ENCODE peak calls at places on chromosomes 2 and 18, in five cellular contexts. One of them, this sample, is unnamed.

GRCh38 chr2:128922154-128922553 is 603.5 kb upstream of the HS6ST1 start:
- DNase-seq in prostate gland: no peak
- DNase-seq in mammary epithelial cell: no peak
- DNase-seq in nephron progenitor cell: no peak
- DNase-seq in kidney epithelial cell: no peak
- DNase-seq in this sample: no peak

GRCh38 chr2:6917761-6918421 is 679 bp downstream of the RNF144A start:
- DNase-seq in prostate gland: no peak
- DNase-seq in mammary epithelial cell: no peak
- DNase-seq in nephron progenitor cell: peak
- DNase-seq in kidney epithelial cell: no peak
- DNase-seq in this sample: no peak

GRCh38 chr2:32864337-32864736 is 82.4 kb upstream of the LTBP1 start:
- DNase-seq in prostate gland: no peak
- DNase-seq in mammary epithelial cell: no peak
- DNase-seq in nephron progenitor cell: no peak
- DNase-seq in kidney epithelial cell: no peak
- DNase-seq in this sample: no peak

GRCh38 chr18:3688682-3689081 is 238.7 kb downstream of the TGIF1 start:
- DNase-seq in prostate gland: no peak
- DNase-seq in mammary epithelial cell: peak
- DNase-seq in nephron progenitor cell: no peak
- DNase-seq in kidney epithelial cell: peak
- DNase-seq in this sample: no peak

GRCh38 chr2:205435970-205436369 is 246.3 kb upstream of the NRP2 start:
- DNase-seq in prostate gland: no peak
- DNase-seq in mammary epithelial cell: peak
- DNase-seq in nephron progenitor cell: no peak
- DNase-seq in kidney epithelial cell: no peak
- DNase-seq in this sample: no peak

GRCh38 chr2:106159867-106160785 is 34.0 kb downstream of the UXS1 start:
- DNase-seq in prostate gland: no peak
- DNase-seq in mammary epithelial cell: no peak
- DNase-seq in nephron progenitor cell: no peak
- DNase-seq in kidney epithelial cell: no peak
- DNase-seq in this sample: no peak

GRCh38 chr18:7272268-7273049 is 41.6 kb downstream of the LRRC30 start:
- DNase-seq in prostate gland: peak
- DNase-seq in mammary epithelial cell: peak
- DNase-seq in nephron progenitor cell: peak
- DNase-seq in kidney epithelial cell: peak
- DNase-seq in this sample: no peak

GRCh38 chr2:77831878-77832277 is 309.7 kb upstream of the LRRTM4 start:
- DNase-seq in prostate gland: no peak
- DNase-seq in mammary epithelial cell: no peak
- DNase-seq in nephron progenitor cell: no peak
- DNase-seq in kidney epithelial cell: no peak
- DNase-seq in this sample: no peak

GRCh38 chr18:54232485-54233227 is 8.2 kb upstream of the MBD2 start:
- DNase-seq in prostate gland: no peak
- DNase-seq in mammary epithelial cell: no peak
- DNase-seq in nephron progenitor cell: no peak
- DNase-seq in kidney epithelial cell: no peak
- DNase-seq in this sample: no peak

GRCh38 chr2:131031875-131032274 is 61.4 kb downstream of the FAM168B start:
- DNase-seq in prostate gland: no peak
- DNase-seq in mammary epithelial cell: no peak
- DNase-seq in nephron progenitor cell: no peak
- DNase-seq in kidney epithelial cell: no peak
- DNase-seq in this sample: no peak

GRCh38 chr2:233674995-233675394 is 3.3 kb downstream of the UGT1A9 start:
- DNase-seq in prostate gland: no peak
- DNase-seq in mammary epithelial cell: no peak
- DNase-seq in nephron progenitor cell: no peak
- DNase-seq in kidney epithelial cell: no peak
- DNase-seq in this sample: no peak

GRCh38 chr2:225052703-225053102 is 10.4 kb upstream of the DOCK10 start:
- DNase-seq in prostate gland: no peak
- DNase-seq in mammary epithelial cell: no peak
- DNase-seq in nephron progenitor cell: no peak
- DNase-seq in kidney epithelial cell: no peak
- DNase-seq in this sample: no peak

GRCh38 chr2:23385351-23385747 is 370 bp downstream of the KLHL29 start:
- DNase-seq in prostate gland: no peak
- DNase-seq in mammary epithelial cell: peak
- DNase-seq in nephron progenitor cell: no peak
- DNase-seq in kidney epithelial cell: no peak
- DNase-seq in this sample: no peak

GRCh38 chr2:218781691-218782528 is at the start of gene CYP27A1:
- DNase-seq in prostate gland: peak
- DNase-seq in mammary epithelial cell: no peak
- DNase-seq in nephron progenitor cell: peak
- DNase-seq in kidney epithelial cell: no peak
- DNase-seq in this sample: peak

GRCh38 chr2:22037274-22037673 is 913.5 kb downstream of the TDRD15 start:
- DNase-seq in prostate gland: no peak
- DNase-seq in mammary epithelial cell: no peak
- DNase-seq in nephron progenitor cell: no peak
- DNase-seq in kidney epithelial cell: no peak
- DNase-seq in this sample: no peak

GRCh38 chr18:76456018-76456750 is 38.9 kb downstream of the ZNF516 start:
- DNase-seq in prostate gland: no peak
- DNase-seq in mammary epithelial cell: no peak
- DNase-seq in nephron progenitor cell: no peak
- DNase-seq in kidney epithelial cell: no peak
- DNase-seq in this sample: peak

GRCh38 chr2:201127570-201127969 is 11.6 kb downstream of the CFLAR start:
- DNase-seq in prostate gland: no peak
- DNase-seq in mammary epithelial cell: peak
- DNase-seq in nephron progenitor cell: no peak
- DNase-seq in kidney epithelial cell: no peak
- DNase-seq in this sample: no peak

GRCh38 chr2:240789501-240790369 is 30.3 kb downstream of the KIF1A start:
- DNase-seq in prostate gland: no peak
- DNase-seq in mammary epithelial cell: no peak
- DNase-seq in nephron progenitor cell: peak
- DNase-seq in kidney epithelial cell: no peak
- DNase-seq in this sample: no peak

GRCh38 chr2:69561041-69561550 is 82.4 kb downstream of the AAK1 start:
- DNase-seq in prostate gland: no peak
- DNase-seq in mammary epithelial cell: no peak
- DNase-seq in nephron progenitor cell: no peak
- DNase-seq in kidney epithelial cell: no peak
- DNase-seq in this sample: no peak

GRCh38 chr2:10584843-10585475 is 104.8 kb downstream of the NOL10 start:
- DNase-seq in prostate gland: no peak
- DNase-seq in mammary epithelial cell: peak
- DNase-seq in nephron progenitor cell: no peak
- DNase-seq in kidney epithelial cell: peak
- DNase-seq in this sample: no peak

GRCh38 chr2:37634914-37635358 is 36.5 kb downstream of the CDC42EP3 start:
- DNase-seq in prostate gland: no peak
- DNase-seq in mammary epithelial cell: no peak
- DNase-seq in nephron progenitor cell: no peak
- DNase-seq in kidney epithelial cell: no peak
- DNase-seq in this sample: no peak

GRCh38 chr2:201200345-201200744 is 17.4 kb downstream of the CASP10 start:
- DNase-seq in prostate gland: no peak
- DNase-seq in mammary epithelial cell: no peak
- DNase-seq in nephron progenitor cell: no peak
- DNase-seq in kidney epithelial cell: no peak
- DNase-seq in this sample: no peak

GRCh38 chr2:7017621-7018260 is 100.5 kb downstream of the RNF144A start:
- DNase-seq in prostate gland: no peak
- DNase-seq in mammary epithelial cell: no peak
- DNase-seq in nephron progenitor cell: no peak
- DNase-seq in kidney epithelial cell: no peak
- DNase-seq in this sample: no peak

GRCh38 chr2:172823451-172823850 is 87.8 kb downstream of the RAPGEF4 start:
- DNase-seq in prostate gland: no peak
- DNase-seq in mammary epithelial cell: no peak
- DNase-seq in nephron progenitor cell: no peak
- DNase-seq in kidney epithelial cell: no peak
- DNase-seq in this sample: no peak

GRCh38 chr2:106104332-106105062 is 89.6 kb downstream of the UXS1 start:
- DNase-seq in prostate gland: peak
- DNase-seq in mammary epithelial cell: peak
- DNase-seq in nephron progenitor cell: peak
- DNase-seq in kidney epithelial cell: no peak
- DNase-seq in this sample: no peak

GRCh38 chr2:21413082-21413481 is 289.3 kb downstream of the TDRD15 start:
- DNase-seq in prostate gland: no peak
- DNase-seq in mammary epithelial cell: no peak
- DNase-seq in nephron progenitor cell: no peak
- DNase-seq in kidney epithelial cell: no peak
- DNase-seq in this sample: no peak

GRCh38 chr18:8890957-8891464 is 185.7 kb downstream of the MTCL1 start:
- DNase-seq in prostate gland: no peak
- DNase-seq in mammary epithelial cell: peak
- DNase-seq in nephron progenitor cell: peak
- DNase-seq in kidney epithelial cell: peak
- DNase-seq in this sample: no peak

GRCh38 chr2:43806719-43807031 is 32.0 kb downstream of the ABCG5 start:
- DNase-seq in prostate gland: no peak
- DNase-seq in mammary epithelial cell: no peak
- DNase-seq in nephron progenitor cell: no peak
- DNase-seq in kidney epithelial cell: no peak
- DNase-seq in this sample: no peak

GRCh38 chr2:43800894-43801293 is 27.1 kb downstream of the DYNC2LI1 start:
- DNase-seq in prostate gland: no peak
- DNase-seq in mammary epithelial cell: no peak
- DNase-seq in nephron progenitor cell: no peak
- DNase-seq in kidney epithelial cell: no peak
- DNase-seq in this sample: no peak

GRCh38 chr2:43803113-43803512 is 29.3 kb downstream of the DYNC2LI1 start:
- DNase-seq in prostate gland: no peak
- DNase-seq in mammary epithelial cell: peak
- DNase-seq in nephron progenitor cell: no peak
- DNase-seq in kidney epithelial cell: no peak
- DNase-seq in this sample: no peak

GRCh38 chr2:43798300-43798699 is 24.5 kb downstream of the DYNC2LI1 start:
- DNase-seq in prostate gland: no peak
- DNase-seq in mammary epithelial cell: no peak
- DNase-seq in nephron progenitor cell: no peak
- DNase-seq in kidney epithelial cell: no peak
- DNase-seq in this sample: no peak

GRCh38 chr2:43802135-43802534 is 28.3 kb downstream of the DYNC2LI1 start:
- DNase-seq in prostate gland: no peak
- DNase-seq in mammary epithelial cell: no peak
- DNase-seq in nephron progenitor cell: no peak
- DNase-seq in kidney epithelial cell: no peak
- DNase-seq in this sample: no peak
- TF ChIP-seq CTCF in prostate gland: no peak
- TF ChIP-seq CTCF in mammary epithelial cell: no peak
- TF ChIP-seq CTCF in nephron progenitor cell: no peak
- TF ChIP-seq CTCF in kidney epithelial cell: no peak
- TF ChIP-seq CTCF in this sample: no peak

GRCh38 chr2:214104219-214104618 is 306.6 kb upstream of the VWC2L start:
- DNase-seq in prostate gland: no peak
- DNase-seq in mammary epithelial cell: no peak
- DNase-seq in nephron progenitor cell: no peak
- DNase-seq in kidney epithelial cell: no peak
- DNase-seq in this sample: no peak
- TF ChIP-seq CTCF in prostate gland: no peak
- TF ChIP-seq CTCF in mammary epithelial cell: no peak
- TF ChIP-seq CTCF in nephron progenitor cell: no peak
- TF ChIP-seq CTCF in kidney epithelial cell: no peak
- TF ChIP-seq CTCF in this sample: no peak

GRCh38 chr2:119674711-119675500 is 4.1 kb upstream of the TMEM177 start:
- DNase-seq in prostate gland: no peak
- DNase-seq in mammary epithelial cell: no peak
- DNase-seq in nephron progenitor cell: no peak
- DNase-seq in kidney epithelial cell: no peak
- DNase-seq in this sample: peak
- TF ChIP-seq CTCF in prostate gland: no peak
- TF ChIP-seq CTCF in mammary epithelial cell: peak
- TF ChIP-seq CTCF in nephron progenitor cell: no peak
- TF ChIP-seq CTCF in kidney epithelial cell: no peak
- TF ChIP-seq CTCF in this sample: no peak

DNA sequence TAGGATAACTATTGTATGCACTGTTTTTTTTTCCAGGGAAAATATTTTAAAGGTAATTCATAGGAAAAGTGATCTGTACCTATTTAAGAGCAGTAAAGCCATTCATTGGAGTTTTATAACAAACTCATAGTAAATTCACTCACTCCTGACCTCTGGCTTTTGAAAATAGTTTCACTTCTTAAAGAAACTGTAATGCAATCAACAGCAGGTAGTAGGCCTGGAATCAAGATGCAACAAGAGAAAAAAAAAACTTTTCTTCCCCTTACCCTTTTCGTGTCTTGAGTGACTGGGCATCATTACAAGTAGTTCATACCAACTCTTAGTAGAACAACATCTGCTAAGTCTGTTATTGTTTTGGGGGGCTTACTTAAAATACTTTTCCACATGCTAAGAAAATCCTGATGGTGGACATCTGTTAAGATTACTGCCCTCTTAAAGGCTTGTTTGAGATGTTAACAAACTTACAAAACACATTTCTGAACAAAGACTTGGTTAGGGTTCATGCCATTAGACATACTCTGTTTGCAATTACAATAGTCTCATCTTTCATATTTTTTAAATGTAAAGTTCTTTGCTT is 164.2 kb upstream of the FOSL2 start:
- DNase-seq in prostate gland: no peak
- DNase-seq in mammary epithelial cell: no peak
- DNase-seq in nephron progenitor cell: no peak
- DNase-seq in kidney epithelial cell: no peak
- DNase-seq in this sample: no peak
- TF ChIP-seq CTCF in prostate gland: no peak
- TF ChIP-seq CTCF in mammary epithelial cell: peak
- TF ChIP-seq CTCF in nephron progenitor cell: no peak
- TF ChIP-seq CTCF in kidney epithelial cell: peak
- TF ChIP-seq CTCF in this sample: peak

GRCh38 chr18:11387880-11388279 is 221.5 kb upstream of the SLC35G4 start:
- DNase-seq in prostate gland: no peak
- DNase-seq in mammary epithelial cell: peak
- DNase-seq in nephron progenitor cell: no peak
- DNase-seq in kidney epithelial cell: no peak
- DNase-seq in this sample: no peak
- TF ChIP-seq CTCF in prostate gland: no peak
- TF ChIP-seq CTCF in mammary epithelial cell: peak
- TF ChIP-seq CTCF in nephron progenitor cell: no peak
- TF ChIP-seq CTCF in kidney epithelial cell: no peak
- TF ChIP-seq CTCF in this sample: peak

GRCh38 chr2:137862651-137863050 is 101.6 kb upstream of the HNMT start:
- DNase-seq in prostate gland: no peak
- DNase-seq in mammary epithelial cell: no peak
- DNase-seq in nephron progenitor cell: no peak
- DNase-seq in kidney epithelial cell: no peak
- DNase-seq in this sample: no peak

GRCh38 chr2:137870682-137871081 is 93.6 kb upstream of the HNMT start:
- DNase-seq in prostate gland: no peak
- DNase-seq in mammary epithelial cell: no peak
- DNase-seq in nephron progenitor cell: no peak
- DNase-seq in kidney epithelial cell: no peak
- DNase-seq in this sample: no peak

GRCh38 chr2:137865954-137866540 is 98.2 kb upstream of the HNMT start:
- DNase-seq in prostate gland: peak
- DNase-seq in mammary epithelial cell: peak
- DNase-seq in nephron progenitor cell: peak
- DNase-seq in kidney epithelial cell: no peak
- DNase-seq in this sample: no peak
- TF ChIP-seq CTCF in prostate gland: peak
- TF ChIP-seq CTCF in mammary epithelial cell: peak
- TF ChIP-seq CTCF in nephron progenitor cell: peak
- TF ChIP-seq CTCF in kidney epithelial cell: peak
- TF ChIP-seq CTCF in this sample: peak

This sample was measured in type B pancreatic cell.